ENCODE peak calls at places on chromosomes 12 and 14, in six cellular contexts. L is prostate gland, V is stomach, R is H1, X is HCT116, S is transverse colon. W is an unnamed sample.

GRCh38 chr14:32078030-32078793 is 1.1 kb downstream of the ARHGAP5 start:
- DNase-seq in L (peak; percentile 32), R (no peak), V (peak; percentile 46), S (peak; percentile 43), X (no peak), W (no peak)

GRCh38 chr14:34781242-34781641 is 66.8 kb upstream of the CFL2 start:
- DNase-seq in X (no peak), R (no peak), S (no peak), V (no peak), L (no peak), W (no peak)

GRCh38 chr12:76554411-76555225 is 5.0 kb downstream of the OSBPL8 start:
- DNase-seq in L (no peak), R (no peak), S (no peak), X (no peak), V (no peak), W (no peak)

GRCh38 chr12:79326663-79327062 is 364.1 kb downstream of the PAWR start:
- DNase-seq in L (no peak), R (no peak), V (no peak), S (no peak), X (no peak), W (no peak)

GRCh38 chr14:43669355-43669754 is 837.7 kb downstream of the FSCB start:
- DNase-seq in X (no peak), V (no peak), R (no peak), L (no peak), S (no peak), W (no peak)

GRCh38 chr12:3293446-3294161 is 197.4 kb upstream of the PRMT8 start:
- DNase-seq in V (no peak), X (no peak), R (no peak), S (no peak), L (no peak), W (no peak)

GRCh38 chr12:70619471-70620152 is 17.6 kb downstream of the PTPRB start:
- DNase-seq in S (no peak), X (no peak), V (no peak), R (no peak), L (no peak), W (no peak)

GRCh38 chr14:53520529-53520928 is 367.4 kb upstream of the DDHD1 start:
- DNase-seq in V (no peak), L (no peak), R (no peak), X (no peak), S (no peak), W (no peak)

GRCh38 chr12:128820723-128821432 is 2.9 kb downstream of the SLC15A4 start:
- DNase-seq in L (no peak), V (peak; percentile 44), X (no peak), R (no peak), S (peak; percentile 69), W (no peak)

GRCh38 chr12:112946236-112947000 is 8.1 kb downstream of the OAS3 start:
- DNase-seq in R (no peak), S (no peak), X (no peak), L (no peak), V (no peak), W (no peak)

GRCh38 chr14:64720190-64720589 is 16.0 kb downstream of the PLEKHG3 start:
- DNase-seq in R (no peak), V (peak; percentile 54), L (no peak), X (peak; percentile 93), S (peak; percentile 81), W (no peak)

GRCh38 chr12:122473543-122474323 is 27.0 kb downstream of the ZCCHC8 start:
- DNase-seq in R (no peak), S (no peak), X (no peak), L (no peak), V (peak; percentile 23), W (peak; percentile 22)

GRCh38 chr12:51392556-51393237 is 1.5 kb upstream of the GALNT6 start:
- DNase-seq in R (no peak), S (peak; percentile 39), X (no peak), L (no peak), V (no peak), W (peak; percentile 52)

GRCh38 chr12:126493366-126494108 is 1428.3 kb downstream of the AACS start:
- DNase-seq in V (no peak), X (no peak), R (no peak), L (no peak), S (no peak), W (no peak)

GRCh38 chr12:42725839-42726238 is 136.3 kb upstream of the PRICKLE1 start:
- DNase-seq in R (no peak), V (no peak), X (no peak), S (no peak), L (no peak), W (no peak)

GRCh38 chr14:75429562-75429961 is 1.7 kb downstream of the JDP2 start:
- DNase-seq in V (no peak), L (no peak), R (no peak), X (no peak), S (no peak), W (no peak)

GRCh38 chr12:47035459-47035858 is 44.0 kb upstream of the PCED1B start:
- DNase-seq in L (no peak), R (no peak), X (no peak), V (no peak), S (no peak), W (no peak)

GRCh38 chr14:75906680-75907280 is 75.0 kb downstream of the TGFB3 start:
- DNase-seq in R (no peak), V (peak; percentile 63), X (peak; percentile 21), S (peak; percentile 68), L (peak; percentile 53), W (no peak)

GRCh38 chr12:4139191-4139590 is 134.4 kb upstream of the CCND2 start:
- DNase-seq in X (no peak), R (no peak), V (no peak), L (no peak), S (no peak), W (no peak)

GRCh38 chr14:60195179-60195810 is 30.1 kb upstream of the DHRS7 start:
- DNase-seq in V (no peak), L (no peak), S (no peak), R (no peak), X (no peak), W (no peak)

GRCh38 chr14:103061482-103061976 is 4.2 kb upstream of the CDC42BPB start:
- DNase-seq in R (no peak), X (no peak), V (no peak), S (no peak), L (no peak), W (no peak)

GRCh38 chr14:93538411-93538810 is 107.7 kb downstream of the UNC79 start:
- DNase-seq in X (peak; percentile 38), V (no peak), S (no peak), L (no peak), R (peak; percentile 15), W (no peak)

GRCh38 chr14:89444044-89444443 is 27.0 kb upstream of the FOXN3 start:
- DNase-seq in S (no peak), L (no peak), R (no peak), V (no peak), X (no peak), W (no peak)

GRCh38 chr12:105713901-105714300 is 383.4 kb downstream of the C12orf75 start:
- DNase-seq in S (no peak), X (no peak), L (no peak), V (no peak), R (no peak), W (no peak)

GRCh38 chr14:55579724-55580400 is at the start of gene KTN1:
- DNase-seq in L (peak; percentile 78), X (peak; percentile 48), V (peak; percentile 86), R (no peak), S (peak; percentile 89), W (peak; percentile 76)
- TF ChIP-seq POLR2A in L (peak; percentile 41), X (no peak), V (no peak), R (peak; percentile 70), S (peak; percentile 33), W (peak; percentile 55)

DNA sequence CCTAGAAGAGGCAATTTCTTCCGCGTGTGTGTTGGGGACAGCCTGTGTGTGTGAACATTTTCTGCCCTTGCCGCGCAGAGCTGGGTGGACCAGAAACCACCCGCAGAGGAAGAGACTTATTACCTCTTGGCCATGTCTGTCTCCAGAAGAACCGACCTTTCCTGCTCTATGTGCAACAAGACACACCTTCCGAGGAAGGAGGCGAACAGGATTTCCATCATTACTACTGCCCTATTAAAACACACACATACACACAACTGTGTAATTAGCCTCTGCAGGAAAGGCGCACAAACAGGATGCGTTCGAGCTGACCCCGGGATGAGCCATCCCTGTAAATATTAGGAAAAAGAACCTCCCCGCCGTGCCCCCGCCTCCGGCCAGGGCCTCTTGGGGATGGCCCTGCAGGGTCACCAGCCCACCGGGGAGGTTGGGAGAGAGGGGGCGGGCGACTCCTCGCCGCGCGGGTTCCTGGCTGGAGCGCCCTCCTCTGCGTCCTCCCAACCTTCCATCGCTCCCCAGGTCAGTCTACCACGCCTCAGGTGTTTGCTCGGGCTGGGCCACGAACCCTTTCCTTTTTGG is 484 bp upstream of the PRKCH start:
- DNase-seq in X (no peak), S (no peak), R (no peak), L (peak; percentile 72), V (no peak), W (no peak)
- TF ChIP-seq POLR2AphosphoS5 in X (no peak), S (no peak), R (no peak), L (peak; percentile 80), V (no peak), W (no peak)

GRCh38 chr14:68681256-68681655 is 111.6 kb downstream of the ZFP36L1 start:
- DNase-seq in L (no peak), X (no peak), S (no peak), R (no peak), V (no peak), W (no peak)

GRCh38 chr14:68679301-68679700 is 113.6 kb downstream of the ZFP36L1 start:
- DNase-seq in S (no peak), X (no peak), L (no peak), V (no peak), R (no peak), W (no peak)

GRCh38 chr14:68682166-68683103 is 110.4 kb downstream of the ZFP36L1 start:
- DNase-seq in L (peak; percentile 47), V (no peak), R (no peak), S (peak; percentile 38), X (no peak), W (no peak)

GRCh38 chr14:68679746-68680467 is 113.0 kb downstream of the ZFP36L1 start:
- DNase-seq in R (no peak), X (no peak), S (no peak), L (no peak), V (no peak), W (no peak)

GRCh38 chr14:68680541-68681051 is 112.3 kb downstream of the ZFP36L1 start:
- DNase-seq in S (no peak), L (no peak), R (no peak), V (no peak), X (no peak), W (no peak)
- TF ChIP-seq POLR2A in S (no peak), L (no peak), R (no peak), V (no peak), X (no peak), W (no peak)

GRCh38 chr12:110289711-110290078 is 8.6 kb downstream of the ATP2A2 start:
- DNase-seq in X (no peak), V (no peak), L (no peak), R (no peak), S (no peak), W (no peak)

GRCh38 chr12:110287986-110288385 is 6.9 kb downstream of the ATP2A2 start:
- DNase-seq in V (no peak), L (no peak), X (no peak), R (no peak), S (no peak), W (no peak)

GRCh38 chr12:110284597-110284996 is 3.5 kb downstream of the ATP2A2 start:
- DNase-seq in V (no peak), S (no peak), R (no peak), L (no peak), X (no peak), W (no peak)

GRCh38 chr12:110282956-110283817 is 2.1 kb downstream of the ATP2A2 start:
- DNase-seq in S (no peak), V (no peak), X (no peak), R (no peak), L (peak; percentile 19), W (no peak)

GRCh38 chr12:110289021-110289710 is 8.1 kb downstream of the ATP2A2 start:
- DNase-seq in V (no peak), L (no peak), R (no peak), S (no peak), X (no peak), W (no peak)
- TF ChIP-seq POLR2AphosphoS5 in V (no peak), L (no peak), R (no peak), S (no peak), X (no peak), W (peak; percentile 18)

W was measured in GM12892.